ENCODE peak calls at places on chromosome 13, in eight cellular contexts. R is GM12878, I is PC-3, Y is uterus, M is Karpas-422, C is pancreas, F is heart right ventricle, X is right atrium auricular region. W is an unnamed sample. For H3K9me3, the result is how much of the 10 kb centered on the place peaks cover.

GRCh38 chr13:101417043-101417406 is 717 bp upstream of the NALCN start:
- DNase-seq in I (peak), M (no peak), C (no peak), R (no peak), F (no peak), Y (no peak), X (no peak), W (no peak)

GRCh38 chr13:95620498-95621140 is 23.9 kb downstream of the DZIP1 start:
- DNase-seq in R (no peak), C (no peak), F (no peak), Y (no peak), X (no peak), M (no peak), I (no peak), W (no peak)

GRCh38 chr13:49071341-49071937 is 95.7 kb downstream of the FNDC3A start:
- DNase-seq in C (no peak), F (no peak), Y (no peak), M (no peak), I (no peak), R (no peak), X (no peak), W (no peak)

GRCh38 chr13:51726446-51727185 is 77.3 kb downstream of the DHRS12 start:
- DNase-seq in X (no peak), I (no peak), C (no peak), M (no peak), Y (no peak), F (no peak), R (no peak), W (no peak)

GRCh38 chr13:77449265-77449664 is 86.2 kb upstream of the SCEL start:
- DNase-seq in I (no peak), X (no peak), M (no peak), C (no peak), Y (no peak), R (no peak), F (no peak), W (no peak)

GRCh38 chr13:101473458-101473857 is 21.0 kb downstream of the ITGBL1 start:
- DNase-seq in X (no peak), I (peak), C (no peak), Y (no peak), R (no peak), M (no peak), F (no peak), W (no peak)

GRCh38 chr13:84445776-84446175 is 563.5 kb upstream of the SLITRK1 start:
- DNase-seq in C (no peak), M (no peak), F (no peak), X (no peak), R (no peak), I (no peak), Y (no peak), W (no peak)

GRCh38 chr13:101155920-101156319 is 260.4 kb downstream of the NALCN start:
- DNase-seq in I (peak), R (no peak), F (no peak), C (no peak), Y (no peak), M (peak), X (no peak), W (no peak)

GRCh38 chr13:90118467-90119071 is 1228.9 kb upstream of the MIR17HG start:
- DNase-seq in R (no peak), X (no peak), F (no peak), M (no peak), Y (no peak), I (peak), C (no peak), W (no peak)

GRCh38 chr13:61965756-61966155 is 550.1 kb upstream of the PCDH20 start:
- DNase-seq in F (no peak), M (no peak), Y (no peak), C (no peak), X (no peak), I (no peak), R (no peak), W (no peak)

GRCh38 chr13:42991892-42992584 is at the start of gene EPSTI1:
- DNase-seq in R (no peak), Y (peak), F (peak), M (peak), I (peak), C (peak), X (peak), W (peak)

GRCh38 chr13:87671824-87672603 is 843 bp downstream of the SLITRK5 start:
- DNase-seq in I (no peak), F (no peak), Y (no peak), C (no peak), M (no peak), R (no peak), X (no peak), W (no peak)

GRCh38 chr13:87042946-87043345 is 628.2 kb upstream of the SLITRK5 start:
- DNase-seq in R (no peak), C (no peak), Y (no peak), I (peak), X (no peak), F (no peak), M (no peak), W (no peak)

GRCh38 chr13:40175639-40176038 is 490.8 kb downstream of the FOXO1 start:
- DNase-seq in M (no peak), X (no peak), Y (no peak), C (no peak), I (no peak), F (no peak), R (no peak), W (no peak)

GRCh38 chr13:20779405-20779804 is 5.6 kb upstream of the EEF1AKMT1 start:
- DNase-seq in C (no peak), X (no peak), Y (no peak), R (no peak), F (no peak), M (no peak), I (no peak), W (no peak)

GRCh38 chr13:98540476-98540875 is 36.4 kb downstream of the STK24 start:
- DNase-seq in R (no peak), Y (no peak), X (no peak), M (no peak), C (no peak), I (no peak), F (no peak), W (no peak)

GRCh38 chr13:40390290-40391008 is 276.0 kb downstream of the FOXO1 start:
- DNase-seq in C (no peak), F (no peak), I (no peak), R (no peak), Y (no peak), M (peak), X (no peak), W (no peak)

GRCh38 chr13:52779028-52779612 is 39.5 kb upstream of the CNMD start:
- DNase-seq in F (no peak), C (no peak), I (no peak), R (no peak), M (no peak), Y (no peak), X (no peak), W (no peak)

GRCh38 chr13:42754801-42755513 is 26.4 kb upstream of the FAM216B start:
- DNase-seq in Y (no peak), X (no peak), F (no peak), R (no peak), I (no peak), M (no peak), C (no peak), W (no peak)

GRCh38 chr13:31172001-31172400 is 10.3 kb upstream of the HSPH1 start:
- DNase-seq in C (no peak), X (no peak), M (no peak), I (peak), R (no peak), Y (no peak), F (no peak), W (no peak)

GRCh38 chr13:96025283-96025682 is 27.9 kb downstream of the UGGT2 start:
- DNase-seq in F (no peak), C (no peak), M (no peak), X (no peak), R (no peak), Y (no peak), I (peak), W (no peak)

GRCh38 chr13:49635599-49636433 is 7.5 kb downstream of the ARL11 start:
- DNase-seq in X (no peak), F (peak), Y (no peak), R (peak), C (no peak), M (peak), I (no peak), W (no peak)

GRCh38 chr13:110756268-110756667 is 42.8 kb downstream of the ING1 start:
- DNase-seq in R (no peak), C (no peak), Y (no peak), M (no peak), I (no peak), F (no peak), X (no peak), W (no peak)

GRCh38 chr13:99407906-99408702 is 93.2 kb upstream of the TM9SF2 start:
- DNase-seq in F (no peak), M (no peak), Y (no peak), C (no peak), I (no peak), R (no peak), X (no peak), W (no peak)

GRCh38 chr13:98293570-98294142 is 116.6 kb upstream of the RNF113B start:
- DNase-seq in M (no peak), I (peak), Y (no peak), R (no peak), F (no peak), C (no peak), X (no peak), W (no peak)

GRCh38 chr13:72920097-72920496 is 138.2 kb downstream of the PIBF1 start:
- DNase-seq in X (no peak), F (peak), M (no peak), R (no peak), I (no peak), Y (no peak), C (no peak), W (no peak)

GRCh38 chr13:33228645-33229445 is 56.7 kb downstream of the STARD13 start:
- DNase-seq in X (no peak), Y (no peak), F (no peak), M (peak), C (no peak), R (no peak), I (peak), W (no peak)

GRCh38 chr13:71290963-71291937 is 575.8 kb downstream of the DACH1 start:
- DNase-seq in I (peak), Y (peak), X (no peak), F (peak), C (peak), R (peak), M (peak), W (peak)

GRCh38 chr13:98707309-98707999 is 45.0 kb downstream of the SLC15A1 start:
- DNase-seq in Y (no peak), R (peak), C (no peak), F (no peak), I (no peak), M (peak), X (no peak), W (no peak)

GRCh38 chr13:103000157-103000556 is 66.1 kb downstream of the SLC10A2 start:
- DNase-seq in I (no peak), F (no peak), M (no peak), X (no peak), R (no peak), Y (no peak), C (no peak), W (no peak)
- H3K9me3 ChIP-seq in I (under half), F (under half), M (under half), X (under half), R (under half), Y (under half), C (under half), W (under half)

GRCh38 chr13:94323746-94324408 is 155.6 kb downstream of the DCT start:
- DNase-seq in Y (no peak), C (no peak), R (no peak), I (no peak), M (no peak), X (no peak), F (no peak), W (no peak)
- H3K9me3 ChIP-seq in Y (under half), C (under half), R (under half), I (under half), M (under half), X (under half), F (under half), W (under half)

GRCh38 chr13:69109891-69110525 is 997.6 kb upstream of the ATXN8OS start:
- DNase-seq in M (no peak), Y (no peak), X (no peak), R (no peak), F (no peak), I (no peak), C (no peak), W (no peak)
- H3K9me3 ChIP-seq in M (under half), Y (under half), X (under half), R (under half), F (half or more), I (under half), C (under half), W (under half)

GRCh38 chr13:103308700-103309099 is 242.5 kb upstream of the SLC10A2 start:
- DNase-seq in C (no peak), M (no peak), I (no peak), F (no peak), Y (no peak), R (no peak), X (no peak), W (no peak)
- H3K9me3 ChIP-seq in C (under half), M (under half), I (under half), F (under half), Y (under half), R (under half), X (under half), W (under half)

GRCh38 chr13:111916201-111916600 is 150.7 kb upstream of the SOX1 start:
- DNase-seq in M (no peak), I (no peak), X (peak), C (no peak), R (no peak), Y (no peak), F (no peak), W (no peak)

GRCh38 chr13:111915104-111915551 is 151.8 kb upstream of the SOX1 start:
- DNase-seq in M (no peak), C (no peak), Y (no peak), X (peak), R (no peak), F (no peak), I (no peak), W (no peak)

GRCh38 chr13:111919286-111919685 is 147.7 kb upstream of the SOX1 start:
- DNase-seq in Y (no peak), I (no peak), M (no peak), R (no peak), F (no peak), C (no peak), X (no peak), W (no peak)

GRCh38 chr13:111917901-111918300 is 149.0 kb upstream of the SOX1 start:
- DNase-seq in C (no peak), Y (no peak), I (no peak), X (no peak), F (no peak), R (no peak), M (no peak), W (no peak)

DNA sequence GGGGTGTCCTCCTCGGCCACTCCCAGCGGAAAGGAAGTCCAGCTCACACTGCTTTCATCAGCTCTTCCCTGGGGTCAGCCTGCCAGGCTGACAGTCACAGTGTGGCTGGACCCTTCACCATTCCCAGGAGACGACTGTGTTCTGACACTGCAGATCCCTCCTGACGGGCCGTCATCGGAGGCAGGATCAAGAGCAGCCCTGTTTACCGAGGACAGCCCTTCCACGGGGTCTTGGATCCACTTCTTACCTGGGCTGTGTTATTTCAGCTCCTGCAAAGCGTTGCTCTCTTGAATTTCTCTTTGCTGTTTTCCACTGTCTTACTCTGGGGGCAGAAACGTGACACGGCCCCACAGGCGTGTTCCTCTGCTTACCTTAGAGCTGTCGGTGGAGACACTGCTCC is 149.9 kb upstream of the SOX1 start:
- DNase-seq in M (no peak), R (no peak), C (no peak), X (no peak), Y (no peak), F (no peak), I (no peak), W (no peak)
- H3K9me3 ChIP-seq in M (under half), R (under half), C (under half), X (under half), Y (under half), F (under half), I (under half), W (under half)

DNA sequence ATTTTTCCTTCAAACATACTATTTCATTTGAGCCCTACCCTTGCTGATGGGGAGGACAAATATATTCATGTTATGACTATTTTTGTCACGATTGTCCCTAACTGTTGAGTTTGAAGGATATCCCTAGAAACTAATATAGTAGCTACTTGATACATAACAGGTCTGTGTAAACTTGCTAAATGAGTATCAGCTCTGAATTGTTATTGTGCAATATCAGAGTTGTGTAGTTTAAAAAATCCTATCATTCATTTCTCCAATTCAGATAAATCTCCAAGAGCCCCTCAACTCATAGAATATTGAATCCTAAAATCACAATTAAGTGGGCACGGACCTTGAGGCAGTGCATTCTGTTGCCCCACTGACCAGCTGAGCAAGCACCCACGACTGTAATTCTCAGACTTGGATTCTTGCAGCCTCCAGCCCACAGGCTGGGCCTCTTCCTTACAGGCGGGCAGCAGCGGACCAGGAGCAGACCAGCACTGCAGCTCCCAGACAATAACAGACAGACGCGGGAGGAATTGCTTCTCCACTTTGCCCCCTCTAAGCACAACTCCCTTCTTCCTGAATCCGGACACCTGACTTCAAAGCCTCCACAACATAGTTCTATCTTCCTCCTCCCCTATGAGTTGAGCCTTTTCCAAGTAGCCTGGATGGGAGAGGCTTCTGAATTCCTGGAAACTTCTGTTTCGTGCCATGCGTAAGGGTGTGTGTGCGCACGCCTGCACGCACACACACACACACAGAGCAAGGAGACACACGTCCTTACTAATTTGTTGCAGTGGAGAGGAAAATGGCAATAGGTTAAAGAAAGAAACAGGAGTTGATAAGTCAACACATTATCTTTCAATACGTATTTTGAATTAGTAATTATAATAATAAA is 337.7 kb upstream of the ARGLU1 start:
- DNase-seq in M (no peak), I (no peak), Y (no peak), X (no peak), C (no peak), R (no peak), F (peak), W (no peak)
- H3K9me3 ChIP-seq in M (under half), I (under half), Y (under half), X (under half), C (under half), R (under half), F (under half), W (under half)

DNA sequence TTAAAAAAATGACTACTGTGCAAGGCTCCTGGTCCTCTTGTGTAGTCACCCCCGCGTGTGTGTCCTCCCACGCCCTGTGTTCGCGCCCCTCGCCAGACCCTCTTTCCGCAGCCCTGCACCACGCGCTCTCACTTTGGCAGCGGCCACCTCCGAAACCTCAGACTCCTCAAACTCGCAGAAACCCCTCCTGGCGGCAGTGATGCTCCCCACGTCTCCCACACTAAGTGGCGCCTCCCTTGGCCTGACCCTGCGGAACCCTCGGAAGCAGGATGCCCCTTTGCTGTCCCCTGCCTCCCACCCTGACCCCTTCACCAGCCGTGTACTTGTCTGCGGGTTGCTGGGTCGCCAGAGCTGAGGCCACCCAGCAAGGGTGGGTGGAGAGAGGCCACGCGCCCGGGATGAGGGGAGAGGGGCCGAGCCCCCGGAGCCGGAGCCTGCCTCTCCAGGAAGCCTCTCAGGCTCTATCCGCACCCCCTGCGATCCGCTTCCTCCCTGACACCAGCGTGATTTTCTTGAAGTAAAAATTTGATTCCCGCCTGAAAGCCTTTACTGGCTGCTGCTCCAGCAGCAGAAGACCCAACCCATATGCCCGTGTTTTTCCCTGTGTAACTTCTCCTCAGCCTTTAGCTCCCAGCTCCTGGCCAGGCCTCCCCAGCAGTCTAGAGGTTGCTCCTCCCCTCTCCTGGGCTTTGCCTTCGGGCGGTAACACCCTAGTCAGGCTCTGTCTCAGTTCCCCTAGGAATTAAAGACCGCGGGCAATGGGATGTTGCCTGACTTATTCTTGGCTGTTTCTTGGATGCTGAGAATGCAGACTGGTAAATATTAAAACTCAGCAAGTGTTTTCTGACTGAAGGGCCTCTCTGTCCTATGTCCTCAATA is 55.2 kb downstream of the MIPEP start:
- DNase-seq in R (no peak), M (no peak), C (no peak), Y (no peak), F (no peak), X (no peak), I (no peak), W (no peak)
- H3K9me3 ChIP-seq in R (under half), M (under half), C (under half), Y (under half), F (under half), X (under half), I (under half), W (under half)

GRCh38 chr13:79566118-79566517 is 85.2 kb downstream of the NDFIP2 start:
- DNase-seq in F (no peak), R (no peak), X (no peak), C (no peak), M (no peak), I (no peak), Y (no peak), W (no peak)

GRCh38 chr13:79557666-79558065 is 76.7 kb downstream of the NDFIP2 start:
- DNase-seq in M (no peak), Y (no peak), I (no peak), F (no peak), R (no peak), C (no peak), X (no peak), W (no peak)

GRCh38 chr13:79560954-79561353 is 80.0 kb downstream of the NDFIP2 start:
- DNase-seq in I (peak), X (no peak), M (no peak), C (no peak), Y (no peak), R (no peak), F (no peak), W (no peak)

GRCh38 chr13:79562557-79562956 is 81.6 kb downstream of the NDFIP2 start:
- DNase-seq in C (no peak), R (no peak), X (no peak), M (no peak), F (no peak), Y (no peak), I (no peak), W (no peak)
- H3K9me3 ChIP-seq in C (under half), R (under half), X (under half), M (under half), F (half or more), Y (under half), I (under half), W (under half)

DNA sequence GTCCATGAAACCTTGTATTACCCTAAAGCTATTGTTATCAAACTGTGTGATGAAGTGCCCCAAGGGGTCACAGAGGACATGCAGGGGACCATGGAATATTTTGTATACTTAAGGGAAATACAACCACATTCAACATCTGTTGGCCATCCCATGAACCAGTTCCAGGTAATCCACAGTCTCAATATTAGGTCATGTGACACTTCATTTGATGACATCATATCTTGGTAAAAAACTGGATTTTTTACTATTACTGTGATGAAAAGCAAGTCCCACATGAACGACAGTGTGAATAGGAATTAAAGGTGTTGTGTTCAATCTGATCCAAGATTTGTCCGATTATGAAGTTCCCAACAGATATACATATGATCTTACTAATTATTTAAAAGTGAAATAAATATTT is 355.2 kb downstream of the IRS2 start:
- DNase-seq in I (no peak), R (no peak), C (no peak), M (no peak), X (no peak), F (no peak), Y (no peak), W (no peak)
- H3K9me3 ChIP-seq in I (under half), R (under half), C (under half), M (under half), X (under half), F (under half), Y (under half), W (under half)